ENCODE peak calls at places on chromosomes 7 and 10, in ten cellular contexts. One of them, this sample, is unnamed.

GRCh38 chr7:30866939-30867338 is 44.7 kb upstream of the AQP1 start:
- DNase-seq in fibroblast of lung: no peak
- DNase-seq in CD8-positive, alpha-beta T cell: no peak
- DNase-seq in hepatocyte: peak
- DNase-seq in HCT116: no peak
- DNase-seq in WERI-Rb-1: no peak
- DNase-seq in Peyer's patch: no peak
- DNase-seq in kidney: no peak
- DNase-seq in upper lobe of left lung: no peak
- DNase-seq in effector memory CD4-positive, alpha-beta T cell: no peak
- DNase-seq in this sample: no peak

GRCh38 chr10:85916999-85917573 is 449.5 kb downstream of the GRID1 start:
- DNase-seq in HCT116: no peak
- DNase-seq in effector memory CD4-positive, alpha-beta T cell: no peak
- DNase-seq in WERI-Rb-1: no peak
- DNase-seq in upper lobe of left lung: no peak
- DNase-seq in CD8-positive, alpha-beta T cell: no peak
- DNase-seq in Peyer's patch: no peak
- DNase-seq in fibroblast of lung: no peak
- DNase-seq in hepatocyte: no peak
- DNase-seq in kidney: no peak
- DNase-seq in this sample: no peak

GRCh38 chr7:124085168-124085567 is 52.3 kb upstream of the TMEM229A start:
- DNase-seq in WERI-Rb-1: no peak
- DNase-seq in kidney: no peak
- DNase-seq in fibroblast of lung: peak
- DNase-seq in HCT116: no peak
- DNase-seq in effector memory CD4-positive, alpha-beta T cell: no peak
- DNase-seq in Peyer's patch: no peak
- DNase-seq in hepatocyte: peak
- DNase-seq in CD8-positive, alpha-beta T cell: no peak
- DNase-seq in upper lobe of left lung: no peak
- DNase-seq in this sample: no peak

GRCh38 chr10:92542458-92542857 is 31.4 kb downstream of the IDE start:
- DNase-seq in Peyer's patch: no peak
- DNase-seq in upper lobe of left lung: no peak
- DNase-seq in hepatocyte: no peak
- DNase-seq in fibroblast of lung: no peak
- DNase-seq in CD8-positive, alpha-beta T cell: no peak
- DNase-seq in HCT116: no peak
- DNase-seq in effector memory CD4-positive, alpha-beta T cell: no peak
- DNase-seq in WERI-Rb-1: no peak
- DNase-seq in kidney: no peak
- DNase-seq in this sample: no peak

GRCh38 chr10:66714741-66715140 is 211.1 kb upstream of the LRRTM3 start:
- DNase-seq in fibroblast of lung: peak
- DNase-seq in upper lobe of left lung: no peak
- DNase-seq in WERI-Rb-1: no peak
- DNase-seq in kidney: no peak
- DNase-seq in effector memory CD4-positive, alpha-beta T cell: no peak
- DNase-seq in CD8-positive, alpha-beta T cell: no peak
- DNase-seq in HCT116: no peak
- DNase-seq in hepatocyte: no peak
- DNase-seq in Peyer's patch: no peak
- DNase-seq in this sample: no peak

GRCh38 chr10:118594392-118595063 is 920 bp downstream of the PRLHR start:
- DNase-seq in HCT116: no peak
- DNase-seq in fibroblast of lung: peak
- DNase-seq in effector memory CD4-positive, alpha-beta T cell: peak
- DNase-seq in upper lobe of left lung: peak
- DNase-seq in Peyer's patch: no peak
- DNase-seq in CD8-positive, alpha-beta T cell: peak
- DNase-seq in WERI-Rb-1: peak
- DNase-seq in kidney: peak
- DNase-seq in hepatocyte: peak
- DNase-seq in this sample: peak

GRCh38 chr7:24102988-24103387 is 181.0 kb upstream of the NPY start:
- DNase-seq in Peyer's patch: no peak
- DNase-seq in hepatocyte: no peak
- DNase-seq in HCT116: no peak
- DNase-seq in fibroblast of lung: no peak
- DNase-seq in upper lobe of left lung: no peak
- DNase-seq in CD8-positive, alpha-beta T cell: no peak
- DNase-seq in WERI-Rb-1: no peak
- DNase-seq in effector memory CD4-positive, alpha-beta T cell: no peak
- DNase-seq in kidney: no peak
- DNase-seq in this sample: no peak

GRCh38 chr10:47334627-47335026 is 12.4 kb downstream of the GDF2 start:
- DNase-seq in fibroblast of lung: no peak
- DNase-seq in WERI-Rb-1: no peak
- DNase-seq in CD8-positive, alpha-beta T cell: no peak
- DNase-seq in hepatocyte: no peak
- DNase-seq in effector memory CD4-positive, alpha-beta T cell: no peak
- DNase-seq in upper lobe of left lung: no peak
- DNase-seq in kidney: peak
- DNase-seq in HCT116: no peak
- DNase-seq in Peyer's patch: no peak
- DNase-seq in this sample: no peak

GRCh38 chr10:79246209-79246581 is 101.1 kb upstream of the PPIF start:
- DNase-seq in hepatocyte: no peak
- DNase-seq in WERI-Rb-1: no peak
- DNase-seq in effector memory CD4-positive, alpha-beta T cell: no peak
- DNase-seq in upper lobe of left lung: no peak
- DNase-seq in kidney: peak
- DNase-seq in HCT116: no peak
- DNase-seq in fibroblast of lung: no peak
- DNase-seq in Peyer's patch: no peak
- DNase-seq in CD8-positive, alpha-beta T cell: no peak
- DNase-seq in this sample: no peak

GRCh38 chr10:79248341-79248931 is 98.8 kb upstream of the PPIF start:
- DNase-seq in WERI-Rb-1: peak
- DNase-seq in Peyer's patch: peak
- DNase-seq in hepatocyte: no peak
- DNase-seq in fibroblast of lung: no peak
- DNase-seq in kidney: no peak
- DNase-seq in effector memory CD4-positive, alpha-beta T cell: no peak
- DNase-seq in upper lobe of left lung: peak
- DNase-seq in CD8-positive, alpha-beta T cell: no peak
- DNase-seq in HCT116: no peak
- DNase-seq in this sample: no peak

GRCh38 chr10:79246606-79247275 is 100.5 kb upstream of the PPIF start:
- DNase-seq in hepatocyte: no peak
- DNase-seq in HCT116: no peak
- DNase-seq in upper lobe of left lung: peak
- DNase-seq in effector memory CD4-positive, alpha-beta T cell: no peak
- DNase-seq in fibroblast of lung: peak
- DNase-seq in WERI-Rb-1: no peak
- DNase-seq in CD8-positive, alpha-beta T cell: no peak
- DNase-seq in kidney: peak
- DNase-seq in Peyer's patch: no peak
- DNase-seq in this sample: no peak

GRCh38 chr10:79245539-79246208 is 101.6 kb upstream of the PPIF start:
- DNase-seq in fibroblast of lung: no peak
- DNase-seq in effector memory CD4-positive, alpha-beta T cell: no peak
- DNase-seq in WERI-Rb-1: no peak
- DNase-seq in hepatocyte: no peak
- DNase-seq in HCT116: no peak
- DNase-seq in CD8-positive, alpha-beta T cell: no peak
- DNase-seq in kidney: no peak
- DNase-seq in upper lobe of left lung: no peak
- DNase-seq in Peyer's patch: no peak
- DNase-seq in this sample: no peak

DNA sequence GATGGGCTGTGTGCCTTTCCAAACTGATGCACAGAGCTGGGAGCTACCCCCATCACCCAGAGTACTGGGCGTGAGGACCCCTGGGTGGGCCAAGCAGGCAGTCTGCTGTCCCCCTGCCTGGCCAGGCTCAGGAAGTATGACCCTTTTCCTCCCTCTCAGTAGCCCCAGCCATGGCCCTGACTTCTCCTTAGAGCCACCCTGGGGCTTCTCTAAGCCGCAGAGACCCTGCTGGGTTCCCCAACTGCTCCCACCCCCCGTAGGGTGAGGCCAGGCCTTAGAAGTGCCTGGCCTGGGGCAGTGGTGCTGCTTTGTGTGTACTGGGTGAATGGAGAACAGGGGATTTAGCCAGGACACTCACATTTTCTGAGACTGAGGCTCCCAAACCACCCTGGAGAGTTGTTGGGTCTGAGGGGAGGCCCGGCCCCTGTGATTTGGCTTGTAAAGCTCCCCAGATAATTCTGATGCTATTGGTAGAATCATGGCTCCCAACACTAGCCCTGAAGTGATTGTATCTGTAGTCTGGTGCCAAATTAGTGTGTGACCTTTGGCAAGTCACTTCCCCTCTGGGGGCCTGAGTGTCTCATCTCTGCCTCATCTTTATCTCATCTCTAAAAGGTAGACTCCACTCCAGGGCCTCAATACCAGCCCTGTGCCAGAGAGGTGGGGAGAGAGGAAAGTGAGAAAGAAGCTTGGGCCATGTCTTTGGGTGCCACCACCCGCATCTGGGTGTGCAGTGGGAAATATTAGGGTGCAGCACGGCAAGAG is 99.7 kb upstream of the PPIF start:
- DNase-seq in effector memory CD4-positive, alpha-beta T cell: no peak
- DNase-seq in Peyer's patch: no peak
- DNase-seq in fibroblast of lung: no peak
- DNase-seq in WERI-Rb-1: no peak
- DNase-seq in HCT116: no peak
- DNase-seq in upper lobe of left lung: no peak
- DNase-seq in kidney: no peak
- DNase-seq in CD8-positive, alpha-beta T cell: no peak
- DNase-seq in hepatocyte: no peak
- DNase-seq in this sample: no peak
- H3K4me3 ChIP-seq in effector memory CD4-positive, alpha-beta T cell: no peak
- H3K4me3 ChIP-seq in Peyer's patch: no peak
- H3K4me3 ChIP-seq in fibroblast of lung: no peak
- H3K4me3 ChIP-seq in WERI-Rb-1: no peak
- H3K4me3 ChIP-seq in HCT116: no peak
- H3K4me3 ChIP-seq in upper lobe of left lung: no peak
- H3K4me3 ChIP-seq in kidney: no peak
- H3K4me3 ChIP-seq in CD8-positive, alpha-beta T cell: no peak
- H3K4me3 ChIP-seq in hepatocyte: no peak
- H3K4me3 ChIP-seq in this sample: no peak

DNA sequence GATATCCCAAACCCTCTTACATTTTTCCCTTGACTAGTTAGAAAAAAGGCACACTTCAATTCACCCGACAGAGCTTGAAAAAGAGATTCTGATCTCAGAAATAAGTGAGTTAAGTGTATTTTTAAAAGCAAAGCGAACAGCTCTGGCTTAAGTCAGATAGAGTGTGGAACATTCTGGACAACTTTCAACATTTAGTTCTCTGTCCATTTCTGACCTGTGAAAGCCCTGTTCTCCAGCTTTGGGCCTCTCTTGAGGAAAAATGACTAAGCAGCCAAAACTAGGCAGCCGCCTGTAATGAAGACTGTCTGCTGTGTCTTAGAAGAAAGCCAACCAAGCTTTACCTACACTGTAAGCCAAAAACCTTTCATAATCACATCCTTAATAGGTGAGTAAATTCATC is 50.5 kb downstream of the CDK6 start:
- DNase-seq in CD8-positive, alpha-beta T cell: no peak
- DNase-seq in effector memory CD4-positive, alpha-beta T cell: no peak
- DNase-seq in hepatocyte: peak
- DNase-seq in Peyer's patch: no peak
- DNase-seq in fibroblast of lung: peak
- DNase-seq in kidney: no peak
- DNase-seq in HCT116: no peak
- DNase-seq in upper lobe of left lung: no peak
- DNase-seq in WERI-Rb-1: no peak
- DNase-seq in this sample: no peak
- H3K27ac ChIP-seq in CD8-positive, alpha-beta T cell: no peak
- H3K27ac ChIP-seq in effector memory CD4-positive, alpha-beta T cell: no peak
- H3K27ac ChIP-seq in hepatocyte: peak
- H3K27ac ChIP-seq in Peyer's patch: no peak
- H3K27ac ChIP-seq in fibroblast of lung: no peak
- H3K27ac ChIP-seq in kidney: no peak
- H3K27ac ChIP-seq in HCT116: no peak
- H3K27ac ChIP-seq in upper lobe of left lung: no peak
- H3K27ac ChIP-seq in WERI-Rb-1: no peak
- H3K27ac ChIP-seq in this sample: no peak

DNA sequence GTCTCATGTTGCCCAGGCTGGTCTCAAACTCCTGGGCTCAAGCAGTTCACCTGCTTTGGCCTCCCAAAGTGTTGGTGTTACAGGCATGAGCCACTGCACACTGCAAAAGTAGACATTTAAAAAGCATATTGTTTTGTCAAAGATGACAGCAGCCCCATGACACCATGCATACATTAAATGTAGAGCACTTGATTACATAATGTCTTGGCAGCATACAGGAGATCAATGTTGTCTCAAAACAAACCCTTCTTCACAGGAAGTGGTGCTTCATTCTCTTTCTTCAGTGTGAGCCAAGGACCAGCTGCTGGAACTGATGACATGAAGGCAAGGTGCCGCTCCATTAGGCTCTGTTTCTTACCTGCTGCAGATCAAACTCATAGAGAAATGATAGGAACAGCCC is 218.4 kb downstream of the KLF6 start:
- DNase-seq in kidney: no peak
- DNase-seq in hepatocyte: no peak
- DNase-seq in CD8-positive, alpha-beta T cell: no peak
- DNase-seq in fibroblast of lung: no peak
- DNase-seq in effector memory CD4-positive, alpha-beta T cell: no peak
- DNase-seq in upper lobe of left lung: no peak
- DNase-seq in Peyer's patch: no peak
- DNase-seq in HCT116: no peak
- DNase-seq in WERI-Rb-1: no peak
- DNase-seq in this sample: no peak
- H3K4me3 ChIP-seq in kidney: no peak
- H3K4me3 ChIP-seq in hepatocyte: no peak
- H3K4me3 ChIP-seq in CD8-positive, alpha-beta T cell: no peak
- H3K4me3 ChIP-seq in fibroblast of lung: no peak
- H3K4me3 ChIP-seq in effector memory CD4-positive, alpha-beta T cell: no peak
- H3K4me3 ChIP-seq in upper lobe of left lung: no peak
- H3K4me3 ChIP-seq in Peyer's patch: no peak
- H3K4me3 ChIP-seq in HCT116: no peak
- H3K4me3 ChIP-seq in WERI-Rb-1: no peak
- H3K4me3 ChIP-seq in this sample: no peak

GRCh38 chr10:484925-485661 is 204.4 kb downstream of the DIP2C start:
- DNase-seq in effector memory CD4-positive, alpha-beta T cell: no peak
- DNase-seq in HCT116: no peak
- DNase-seq in upper lobe of left lung: no peak
- DNase-seq in kidney: no peak
- DNase-seq in CD8-positive, alpha-beta T cell: no peak
- DNase-seq in WERI-Rb-1: no peak
- DNase-seq in fibroblast of lung: no peak
- DNase-seq in Peyer's patch: peak
- DNase-seq in hepatocyte: no peak
- DNase-seq in this sample: peak

GRCh38 chr10:485776-486572 is 203.5 kb downstream of the DIP2C start:
- DNase-seq in HCT116: no peak
- DNase-seq in fibroblast of lung: peak
- DNase-seq in effector memory CD4-positive, alpha-beta T cell: no peak
- DNase-seq in WERI-Rb-1: no peak
- DNase-seq in CD8-positive, alpha-beta T cell: no peak
- DNase-seq in kidney: no peak
- DNase-seq in hepatocyte: no peak
- DNase-seq in Peyer's patch: no peak
- DNase-seq in upper lobe of left lung: no peak
- DNase-seq in this sample: peak

GRCh38 chr10:482848-483247 is 206.6 kb downstream of the DIP2C start:
- DNase-seq in kidney: no peak
- DNase-seq in CD8-positive, alpha-beta T cell: no peak
- DNase-seq in hepatocyte: no peak
- DNase-seq in effector memory CD4-positive, alpha-beta T cell: no peak
- DNase-seq in Peyer's patch: no peak
- DNase-seq in fibroblast of lung: no peak
- DNase-seq in upper lobe of left lung: no peak
- DNase-seq in WERI-Rb-1: no peak
- DNase-seq in HCT116: no peak
- DNase-seq in this sample: no peak

GRCh38 chr10:483266-483665 is 206.2 kb downstream of the DIP2C start:
- DNase-seq in kidney: peak
- DNase-seq in effector memory CD4-positive, alpha-beta T cell: no peak
- DNase-seq in Peyer's patch: no peak
- DNase-seq in hepatocyte: no peak
- DNase-seq in fibroblast of lung: no peak
- DNase-seq in CD8-positive, alpha-beta T cell: no peak
- DNase-seq in WERI-Rb-1: no peak
- DNase-seq in HCT116: no peak
- DNase-seq in upper lobe of left lung: no peak
- DNase-seq in this sample: no peak

DNA sequence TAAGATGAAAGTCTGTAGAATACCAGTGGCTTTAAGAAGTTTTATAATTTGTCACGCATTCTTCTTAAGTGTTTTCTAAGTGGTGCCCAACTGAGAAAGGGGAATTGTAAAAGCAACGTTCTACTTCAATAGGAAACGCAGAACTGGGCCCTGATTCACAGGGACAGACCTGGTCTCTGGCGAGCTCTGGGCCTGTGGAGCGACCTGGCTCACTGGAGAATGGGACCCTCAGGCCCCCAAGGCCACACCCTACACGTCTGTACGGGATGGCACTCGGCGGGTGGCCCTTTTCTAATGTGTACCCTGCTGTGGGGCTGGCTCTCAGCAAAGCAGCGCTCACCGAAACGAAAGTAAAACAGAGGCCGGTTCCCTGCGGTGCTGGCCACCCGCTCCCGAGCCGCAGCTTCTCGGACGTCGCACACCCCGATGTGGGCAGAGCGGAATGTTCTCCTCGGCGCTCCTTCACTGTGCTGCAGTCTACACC is 205.0 kb downstream of the DIP2C start:
- DNase-seq in WERI-Rb-1: no peak
- DNase-seq in kidney: peak
- DNase-seq in upper lobe of left lung: no peak
- DNase-seq in hepatocyte: no peak
- DNase-seq in fibroblast of lung: peak
- DNase-seq in HCT116: no peak
- DNase-seq in effector memory CD4-positive, alpha-beta T cell: no peak
- DNase-seq in CD8-positive, alpha-beta T cell: no peak
- DNase-seq in Peyer's patch: peak
- DNase-seq in this sample: peak
- H3K27ac ChIP-seq in WERI-Rb-1: no peak
- H3K27ac ChIP-seq in kidney: no peak
- H3K27ac ChIP-seq in upper lobe of left lung: peak
- H3K27ac ChIP-seq in hepatocyte: no peak
- H3K27ac ChIP-seq in fibroblast of lung: peak
- H3K27ac ChIP-seq in HCT116: no peak
- H3K27ac ChIP-seq in effector memory CD4-positive, alpha-beta T cell: peak
- H3K27ac ChIP-seq in CD8-positive, alpha-beta T cell: peak
- H3K27ac ChIP-seq in Peyer's patch: peak
- H3K27ac ChIP-seq in this sample: peak